ENCODE peak calls at places on chromosome 17, in four cellular contexts. F is breast epithelium; D is IMR-90; C is CD8-positive, alpha-beta T cell. Y is an unnamed sample. For H3K36me3 and H3K4me1, the result is how much of the 10 kb centered on the place peaks cover.

GRCh38 chr17:71217769-71218168 is 903.1 kb upstream of the SOX9 start:
- DNase-seq in C (no peak), F (no peak), D (no peak), Y (no peak)

GRCh38 chr17:82692268-82692667 is 6.2 kb downstream of the RAB40B start:
- DNase-seq in C (no peak), F (no peak), D (no peak), Y (no peak)

GRCh38 chr17:57870283-57870635 is 20.4 kb upstream of the MRPS23 start:
- DNase-seq in C (no peak), D (peak), F (no peak), Y (no peak)

GRCh38 chr17:17675416-17675815 is 5.8 kb upstream of the RAI1 start:
- DNase-seq in D (no peak), C (no peak), F (no peak), Y (no peak)

GRCh38 chr17:1298616-1299015 is 19.2 kb downstream of the TRARG1 start:
- DNase-seq in D (no peak), F (no peak), C (peak), Y (no peak)

GRCh38 chr17:31467502-31468256 is 76.2 kb downstream of the RAB11FIP4 start:
- DNase-seq in C (no peak), D (no peak), F (peak), Y (no peak)

GRCh38 chr17:52532373-52532772 is 373.9 kb upstream of the CA10 start:
- DNase-seq in C (no peak), F (no peak), D (no peak), Y (no peak)

GRCh38 chr17:2898255-2898926 is 102.2 kb downstream of the RAP1GAP2 start:
- DNase-seq in C (no peak), F (no peak), D (no peak), Y (no peak)

GRCh38 chr17:1853698-1854097 is 23.9 kb downstream of the RPA1 start:
- DNase-seq in C (no peak), D (no peak), F (no peak), Y (no peak)

GRCh38 chr17:11391134-11391533 is 150.1 kb downstream of the SHISA6 start:
- DNase-seq in C (no peak), F (no peak), D (no peak), Y (no peak)

GRCh38 chr17:731943-732787 is at the start of gene TLCD3A:
- DNase-seq in C (peak), D (peak), F (no peak), Y (peak)

GRCh38 chr17:80361495-80362220 is 53.3 kb upstream of the ENDOV start:
- DNase-seq in D (no peak), F (no peak), C (no peak), Y (no peak)

GRCh38 chr17:33303254-33303653 is 10.2 kb upstream of the ASIC2 start:
- DNase-seq in C (no peak), D (no peak), F (no peak), Y (no peak)

GRCh38 chr17:80519091-80519781 is 25.4 kb upstream of the RPTOR start:
- DNase-seq in C (no peak), F (no peak), D (no peak), Y (no peak)

GRCh38 chr17:68624381-68624780 is 23.2 kb upstream of the FAM20A start:
- DNase-seq in C (no peak), F (no peak), D (no peak), Y (no peak)

GRCh38 chr17:48177816-48178215 is 70.2 kb downstream of the SNX11 start:
- DNase-seq in C (no peak), F (no peak), D (no peak), Y (no peak)

GRCh38 chr17:48176456-48176855 is 68.9 kb downstream of the SNX11 start:
- DNase-seq in F (no peak), C (no peak), D (no peak), Y (no peak)

GRCh38 chr17:48178327-48178726 is 70.8 kb downstream of the SNX11 start:
- DNase-seq in F (no peak), C (no peak), D (no peak), Y (no peak)

GRCh38 chr17:48174833-48175232 is 67.3 kb downstream of the SNX11 start:
- DNase-seq in D (no peak), F (no peak), C (no peak), Y (no peak)

GRCh38 chr17:48175692-48176450 is 68.3 kb downstream of the SNX11 start:
- DNase-seq in F (no peak), C (no peak), D (peak), Y (no peak)
- H3K4me3 ChIP-seq in F (no peak), C (no peak), D (no peak), Y (no peak)

GRCh38 chr17:40278414-40278813 is 9.3 kb upstream of the CDC6 start:
- DNase-seq in C (no peak), D (no peak), F (no peak), Y (no peak)
- H3K36me3 ChIP-seq in C (under half), D (half or more), F (under half), Y (under half)

GRCh38 chr17:78893684-78894083 is 9.3 kb downstream of the CEP295NL start:
- DNase-seq in F (no peak), C (no peak), D (no peak), Y (no peak)

GRCh38 chr17:78891406-78892061 is 11.5 kb downstream of the CEP295NL start:
- DNase-seq in C (no peak), F (no peak), D (no peak), Y (no peak)

GRCh38 chr17:78892936-78893379 is 10.0 kb downstream of the CEP295NL start:
- DNase-seq in D (no peak), C (no peak), F (no peak), Y (no peak)

GRCh38 chr17:78892062-78892456 is 10.9 kb downstream of the CEP295NL start:
- DNase-seq in D (no peak), F (no peak), C (no peak), Y (no peak)

GRCh38 chr17:78892520-78892919 is 10.5 kb downstream of the CEP295NL start:
- DNase-seq in D (no peak), F (no peak), C (no peak), Y (no peak)
- H3K4me1 ChIP-seq in D (under half), F (under half), C (under half), Y (half or more)

GRCh38 chr17:29588561-29589411 is 662 bp downstream of the GIT1 start:
- DNase-seq in D (peak), C (peak), F (no peak), Y (no peak)

GRCh38 chr17:29589524-29590260 is at the start of gene GIT1:
- DNase-seq in D (peak), F (peak), C (peak), Y (peak)

GRCh38 chr17:29586676-29587469 is 2.6 kb downstream of the GIT1 start:
- DNase-seq in C (no peak), F (no peak), D (no peak), Y (no peak)

GRCh38 chr17:29588017-29588557 is 1.4 kb downstream of the GIT1 start:
- DNase-seq in D (no peak), C (no peak), F (no peak), Y (no peak)

GRCh38 chr17:29587591-29587990 is 1.9 kb downstream of the GIT1 start:
- DNase-seq in C (no peak), F (no peak), D (no peak), Y (no peak)
- H3K4me3 ChIP-seq in C (peak), F (peak), D (no peak), Y (peak)

GRCh38 chr17:77213778-77214132 is 73.0 kb downstream of the SEC14L1 start:
- DNase-seq in F (no peak), C (no peak), D (no peak), Y (no peak)

GRCh38 chr17:77212833-77213777 is 72.3 kb downstream of the SEC14L1 start:
- DNase-seq in F (no peak), C (no peak), D (no peak), Y (no peak)

GRCh38 chr17:77210946-77211541 is 70.3 kb downstream of the SEC14L1 start:
- DNase-seq in F (no peak), C (no peak), D (no peak), Y (no peak)

GRCh38 chr17:77211681-77212080 is 70.9 kb downstream of the SEC14L1 start:
- DNase-seq in F (no peak), C (no peak), D (no peak), Y (no peak)

GRCh38 chr17:77212081-77212832 is 71.5 kb downstream of the SEC14L1 start:
- DNase-seq in D (no peak), C (no peak), F (no peak), Y (no peak)
- H3K36me3 ChIP-seq in D (half or more), C (under half), F (under half), Y (under half)

DNA sequence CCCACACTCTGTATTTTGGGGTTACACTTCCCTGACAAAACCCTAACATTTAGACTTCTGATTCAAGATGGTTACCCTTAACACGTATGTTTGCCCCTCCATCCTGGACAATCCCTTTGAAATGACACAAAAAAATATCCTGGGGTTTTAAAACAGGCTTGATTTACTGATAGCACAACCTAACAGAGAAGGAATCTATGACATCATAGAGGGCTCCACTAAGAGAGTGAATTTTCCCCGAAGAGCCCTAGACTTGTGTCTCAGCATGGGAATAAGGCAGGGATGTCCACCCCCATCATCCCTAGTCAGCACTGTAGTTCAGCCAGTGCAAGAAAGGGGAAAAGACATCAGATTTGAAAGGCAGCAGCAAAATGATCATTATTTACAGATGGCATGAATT is 15.8 kb upstream of the SRCIN1 start:
- DNase-seq in D (no peak), C (no peak), F (no peak), Y (no peak)
- H3K4me1 ChIP-seq in D (under half), C (under half), F (under half), Y (under half)

GRCh38 chr17:56594528-56595418 is 1.3 kb downstream of the NOG start:
- DNase-seq in D (peak), F (no peak), C (peak), Y (no peak)

GRCh38 chr17:56593741-56594527 is 435 bp downstream of the NOG start:
- DNase-seq in F (peak), D (peak), C (peak), Y (no peak)

GRCh38 chr17:56597495-56597990 is 4.0 kb downstream of the NOG start:
- DNase-seq in C (peak), F (no peak), D (peak), Y (no peak)

GRCh38 chr17:56596741-56597494 is 3.4 kb downstream of the NOG start:
- DNase-seq in D (no peak), F (no peak), C (peak), Y (no peak)

DNA sequence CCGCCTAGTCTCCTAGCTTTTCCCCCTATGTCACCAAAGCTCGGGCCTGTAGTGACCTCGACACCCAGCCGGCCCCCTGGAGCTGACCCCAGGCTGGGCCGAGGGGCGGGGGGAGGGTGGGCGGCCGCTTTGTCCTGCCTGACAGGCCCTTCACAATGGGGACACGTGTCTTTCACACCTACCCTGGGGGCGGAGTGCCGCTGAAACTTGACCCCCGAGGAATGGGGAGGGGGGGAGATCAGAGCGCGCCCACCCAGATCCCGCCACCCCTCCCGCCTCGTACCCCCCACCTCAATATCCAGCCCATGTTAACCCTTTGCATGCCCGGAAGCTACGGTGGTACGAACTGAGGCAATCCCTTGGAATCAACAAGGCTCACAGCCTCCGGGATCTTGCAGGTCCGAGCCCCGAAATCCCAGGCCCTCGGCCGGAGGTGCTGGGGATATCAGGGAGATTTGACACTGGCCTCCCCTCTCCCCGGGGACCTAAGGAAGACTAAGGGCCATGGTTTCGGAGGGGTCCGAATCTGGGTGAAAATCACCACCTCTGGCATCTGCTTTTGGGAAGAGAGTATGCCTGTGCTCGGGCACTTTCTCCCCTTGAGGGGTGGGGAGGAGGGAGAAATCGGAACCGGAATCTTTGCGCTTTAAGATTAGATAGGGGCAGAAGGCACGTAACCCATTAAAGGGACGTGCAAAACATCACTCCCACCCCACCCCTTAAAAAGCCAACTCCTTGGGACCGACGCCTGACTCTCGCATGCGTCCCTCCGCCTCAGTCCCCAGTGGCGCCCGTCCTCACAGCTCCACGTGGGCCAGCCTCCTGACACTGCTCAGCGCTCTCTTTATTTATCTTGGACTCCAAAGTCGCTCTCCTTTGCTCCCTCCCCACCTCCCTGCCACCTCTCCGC is 2.6 kb downstream of the NOG start:
- DNase-seq in C (peak), D (peak), F (no peak), Y (no peak)
- H3K4me3 ChIP-seq in C (peak), D (peak), F (peak), Y (peak)

DNA sequence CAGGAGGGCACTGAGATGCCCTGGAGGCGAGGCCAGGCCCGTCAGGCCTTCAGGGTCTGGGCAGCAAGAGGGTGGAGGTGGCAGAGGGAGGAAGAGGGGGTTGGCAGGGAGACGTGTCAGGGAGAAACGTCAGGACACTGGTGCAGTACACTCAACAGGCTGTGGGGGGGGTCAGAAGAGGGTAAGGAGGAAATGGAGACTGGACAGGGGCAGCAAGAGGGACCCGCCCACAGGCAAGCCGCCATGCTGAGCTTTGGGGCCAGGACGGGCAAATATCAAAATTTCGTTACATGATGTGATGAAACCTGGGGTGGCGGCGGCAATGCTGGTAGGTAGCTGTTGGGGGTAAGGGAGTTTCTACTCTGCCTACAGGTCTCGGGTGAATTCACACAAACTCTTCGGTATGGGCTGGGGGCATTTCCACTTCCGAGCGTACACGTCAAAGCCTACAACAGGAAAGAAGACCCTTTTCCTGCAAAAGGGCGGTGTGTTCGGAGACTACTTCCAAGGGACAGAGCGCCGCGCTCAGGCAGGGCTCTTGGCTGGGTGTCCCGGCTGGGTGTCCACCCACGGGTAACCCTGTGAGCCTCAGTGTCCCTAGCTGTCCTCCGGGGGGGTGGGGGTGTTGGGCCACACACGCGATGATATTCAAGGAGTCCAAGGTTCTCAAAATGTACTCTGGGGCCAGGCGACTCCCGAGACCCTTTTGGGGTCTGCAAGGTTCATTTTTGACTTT is 43.3 kb upstream of the ATP2A3 start:
- DNase-seq in D (no peak), F (no peak), C (no peak), Y (no peak)
- H3K36me3 ChIP-seq in D (under half), F (under half), C (under half), Y (half or more)

Y was measured in tibial nerve.